ENCODE peak calls at places on chromosome 9, in four cellular contexts. N, J, P and K are unnamed samples.

GRCh38 chr9:89740722-89741121 is 135.9 kb downstream of the GADD45G start:
- DNase-seq in P (peak; percentile 26), N (no peak), J (no peak), K (no peak)

GRCh38 chr9:130186839-130187522 is 14.8 kb downstream of the NCS1 start:
- DNase-seq in J (no peak), P (no peak), N (no peak), K (no peak)

GRCh38 chr9:35756275-35756742 is 2.2 kb upstream of the MSMP start:
- DNase-seq in N (no peak), P (no peak), J (no peak), K (no peak)

GRCh38 chr9:77647659-77648457 is at the start of gene GNA14:
- DNase-seq in P (no peak), N (no peak), J (no peak), K (no peak)

GRCh38 chr9:86807577-86807976 is 139.7 kb downstream of the GAS1 start:
- DNase-seq in J (no peak), P (no peak), N (no peak), K (no peak)

GRCh38 chr9:127973169-127974001 is 7.4 kb downstream of the EEIG1 start:
- DNase-seq in J (no peak), N (no peak), P (no peak), K (no peak)

GRCh38 chr9:37943329-37944265 is 39.7 kb upstream of the SLC25A51 start:
- DNase-seq in P (no peak), N (no peak), J (no peak), K (no peak)

GRCh38 chr9:133866946-133867345 is 125.2 kb downstream of the VAV2 start:
- DNase-seq in P (no peak), J (no peak), N (no peak), K (no peak)

GRCh38 chr9:95284152-95284551 is 33.4 kb downstream of the FANCC start:
- DNase-seq in J (no peak), P (no peak), N (no peak), K (no peak)

GRCh38 chr9:113598451-113598850 is 134.9 kb downstream of the RGS3 start:
- DNase-seq in N (no peak), J (no peak), P (no peak), K (no peak)

GRCh38 chr9:1154739-1155138 is 104.6 kb downstream of the DMRT2 start:
- DNase-seq in N (no peak), J (no peak), P (no peak), K (no peak)

GRCh38 chr9:5688109-5688508 is 59.2 kb downstream of the RIC1 start:
- DNase-seq in N (no peak), P (no peak), J (no peak), K (no peak)